ENCODE peak calls at places on chromosomes 3 and 15, in seven cellular contexts. One of them, this sample, is unnamed.

GRCh38 chr3:87397210-87397609 is 120.8 kb upstream of the POU1F1 start:
- DNase-seq in fibroblast of lung: peak
- DNase-seq in WERI-Rb-1: no peak
- DNase-seq in gastrocnemius medialis: no peak
- DNase-seq in transverse colon: no peak
- DNase-seq in pancreas: no peak
- DNase-seq in left lung: no peak
- DNase-seq in this sample: no peak

GRCh38 chr15:35460616-35461015 is 85.3 kb downstream of the DPH6 start:
- DNase-seq in fibroblast of lung: no peak
- DNase-seq in pancreas: no peak
- DNase-seq in WERI-Rb-1: no peak
- DNase-seq in left lung: no peak
- DNase-seq in gastrocnemius medialis: no peak
- DNase-seq in transverse colon: no peak
- DNase-seq in this sample: no peak

GRCh38 chr15:42138411-42138810 is 18.0 kb downstream of the PLA2G4F start:
- DNase-seq in gastrocnemius medialis: no peak
- DNase-seq in fibroblast of lung: no peak
- DNase-seq in WERI-Rb-1: no peak
- DNase-seq in left lung: no peak
- DNase-seq in transverse colon: no peak
- DNase-seq in pancreas: peak
- DNase-seq in this sample: no peak

GRCh38 chr3:56087460-56087859 is 380.8 kb downstream of the ERC2 start:
- DNase-seq in gastrocnemius medialis: no peak
- DNase-seq in pancreas: no peak
- DNase-seq in WERI-Rb-1: no peak
- DNase-seq in fibroblast of lung: no peak
- DNase-seq in transverse colon: no peak
- DNase-seq in left lung: no peak
- DNase-seq in this sample: no peak

GRCh38 chr3:50612234-50612972 is 829 bp upstream of the CISH start:
- DNase-seq in gastrocnemius medialis: no peak
- DNase-seq in transverse colon: no peak
- DNase-seq in pancreas: no peak
- DNase-seq in WERI-Rb-1: peak
- DNase-seq in left lung: no peak
- DNase-seq in fibroblast of lung: no peak
- DNase-seq in this sample: no peak

GRCh38 chr15:91548588-91548987 is 304.9 kb upstream of the SLCO3A1 start:
- DNase-seq in WERI-Rb-1: no peak
- DNase-seq in fibroblast of lung: peak
- DNase-seq in left lung: no peak
- DNase-seq in pancreas: no peak
- DNase-seq in gastrocnemius medialis: no peak
- DNase-seq in transverse colon: no peak
- DNase-seq in this sample: no peak

GRCh38 chr3:100033184-100033583 is 81.1 kb downstream of the FILIP1L start:
- DNase-seq in fibroblast of lung: peak
- DNase-seq in gastrocnemius medialis: no peak
- DNase-seq in pancreas: peak
- DNase-seq in left lung: peak
- DNase-seq in transverse colon: no peak
- DNase-seq in WERI-Rb-1: no peak
- DNase-seq in this sample: no peak

GRCh38 chr15:81040757-81041156 is 40.0 kb downstream of the TLNRD1 start:
- DNase-seq in WERI-Rb-1: no peak
- DNase-seq in gastrocnemius medialis: no peak
- DNase-seq in transverse colon: no peak
- DNase-seq in pancreas: no peak
- DNase-seq in left lung: no peak
- DNase-seq in fibroblast of lung: no peak
- DNase-seq in this sample: no peak

GRCh38 chr15:62606376-62607164 is 436.0 kb upstream of the TPM1 start:
- DNase-seq in gastrocnemius medialis: no peak
- DNase-seq in fibroblast of lung: peak
- DNase-seq in transverse colon: no peak
- DNase-seq in left lung: no peak
- DNase-seq in WERI-Rb-1: no peak
- DNase-seq in pancreas: no peak
- DNase-seq in this sample: no peak

GRCh38 chr3:124887177-124887995 is at the start of gene ITGB5:
- DNase-seq in WERI-Rb-1: peak
- DNase-seq in gastrocnemius medialis: peak
- DNase-seq in transverse colon: peak
- DNase-seq in left lung: peak
- DNase-seq in pancreas: peak
- DNase-seq in fibroblast of lung: peak
- DNase-seq in this sample: peak

GRCh38 chr15:38623744-38624143 is 59.1 kb upstream of the RASGRP1 start:
- DNase-seq in fibroblast of lung: no peak
- DNase-seq in transverse colon: no peak
- DNase-seq in gastrocnemius medialis: peak
- DNase-seq in pancreas: no peak
- DNase-seq in left lung: no peak
- DNase-seq in WERI-Rb-1: no peak
- DNase-seq in this sample: no peak

GRCh38 chr3:71194785-71195184 is 388.7 kb downstream of the FOXP1 start:
- DNase-seq in gastrocnemius medialis: no peak
- DNase-seq in WERI-Rb-1: no peak
- DNase-seq in transverse colon: no peak
- DNase-seq in pancreas: no peak
- DNase-seq in left lung: no peak
- DNase-seq in fibroblast of lung: no peak
- DNase-seq in this sample: no peak
- TF ChIP-seq CTCF in gastrocnemius medialis: no peak
- TF ChIP-seq CTCF in WERI-Rb-1: no peak
- TF ChIP-seq CTCF in transverse colon: no peak
- TF ChIP-seq CTCF in pancreas: no peak
- TF ChIP-seq CTCF in left lung: no peak
- TF ChIP-seq CTCF in fibroblast of lung: no peak
- TF ChIP-seq CTCF in this sample: no peak

DNA sequence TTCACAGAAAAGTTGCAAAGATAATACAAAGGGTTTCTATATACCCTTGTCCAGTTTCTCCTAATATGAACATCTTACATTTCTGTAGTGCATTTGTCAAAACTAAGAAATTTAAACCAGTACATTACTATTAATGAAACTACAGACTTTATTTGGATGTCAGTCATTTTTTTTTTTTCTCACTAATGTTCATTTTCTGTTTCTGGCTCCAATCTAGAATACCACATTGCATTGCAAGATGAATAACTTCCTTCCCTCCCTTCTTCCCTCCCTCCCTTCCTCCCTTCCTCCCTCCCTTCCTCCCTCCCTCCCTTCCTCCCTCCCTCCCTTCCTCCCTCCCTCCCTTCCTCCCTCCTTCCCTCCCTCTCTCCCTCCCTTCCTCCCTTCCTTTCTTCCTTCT is 509.2 kb upstream of the MCTP2 start:
- DNase-seq in left lung: no peak
- DNase-seq in pancreas: no peak
- DNase-seq in WERI-Rb-1: no peak
- DNase-seq in transverse colon: no peak
- DNase-seq in gastrocnemius medialis: no peak
- DNase-seq in fibroblast of lung: no peak
- DNase-seq in this sample: no peak
- H3K27ac ChIP-seq in left lung: no peak
- H3K27ac ChIP-seq in pancreas: no peak
- H3K27ac ChIP-seq in WERI-Rb-1: no peak
- H3K27ac ChIP-seq in transverse colon: no peak
- H3K27ac ChIP-seq in gastrocnemius medialis: no peak
- H3K27ac ChIP-seq in fibroblast of lung: no peak
- H3K27ac ChIP-seq in this sample: no peak

GRCh38 chr15:27039163-27039562 is 68.2 kb downstream of the GABRG3 start:
- DNase-seq in transverse colon: no peak
- DNase-seq in left lung: no peak
- DNase-seq in gastrocnemius medialis: no peak
- DNase-seq in pancreas: no peak
- DNase-seq in fibroblast of lung: no peak
- DNase-seq in WERI-Rb-1: no peak
- DNase-seq in this sample: no peak

GRCh38 chr15:27036210-27036609 is 65.2 kb downstream of the GABRG3 start:
- DNase-seq in WERI-Rb-1: no peak
- DNase-seq in gastrocnemius medialis: no peak
- DNase-seq in fibroblast of lung: no peak
- DNase-seq in left lung: no peak
- DNase-seq in transverse colon: no peak
- DNase-seq in pancreas: no peak
- DNase-seq in this sample: no peak
- TF ChIP-seq CTCF in WERI-Rb-1: no peak
- TF ChIP-seq CTCF in gastrocnemius medialis: no peak
- TF ChIP-seq CTCF in fibroblast of lung: no peak
- TF ChIP-seq CTCF in left lung: no peak
- TF ChIP-seq CTCF in transverse colon: no peak
- TF ChIP-seq CTCF in pancreas: no peak
- TF ChIP-seq CTCF in this sample: no peak

GRCh38 chr15:57591822-57592367 is at the start of gene MYZAP:
- DNase-seq in gastrocnemius medialis: peak
- DNase-seq in transverse colon: peak
- DNase-seq in pancreas: peak
- DNase-seq in WERI-Rb-1: peak
- DNase-seq in left lung: peak
- DNase-seq in fibroblast of lung: peak
- DNase-seq in this sample: no peak

GRCh38 chr15:57591237-57591821 is 375 bp upstream of the MYZAP start:
- DNase-seq in left lung: no peak
- DNase-seq in WERI-Rb-1: no peak
- DNase-seq in gastrocnemius medialis: no peak
- DNase-seq in fibroblast of lung: no peak
- DNase-seq in transverse colon: no peak
- DNase-seq in pancreas: no peak
- DNase-seq in this sample: peak

GRCh38 chr15:57592426-57592825 is 722 bp downstream of the MYZAP start:
- DNase-seq in fibroblast of lung: no peak
- DNase-seq in WERI-Rb-1: no peak
- DNase-seq in gastrocnemius medialis: no peak
- DNase-seq in transverse colon: no peak
- DNase-seq in left lung: no peak
- DNase-seq in pancreas: no peak
- DNase-seq in this sample: no peak

GRCh38 chr15:57586661-57587404 is 4.9 kb upstream of the MYZAP start:
- DNase-seq in gastrocnemius medialis: no peak
- DNase-seq in left lung: no peak
- DNase-seq in WERI-Rb-1: no peak
- DNase-seq in transverse colon: no peak
- DNase-seq in pancreas: no peak
- DNase-seq in fibroblast of lung: no peak
- DNase-seq in this sample: no peak

GRCh38 chr15:57589276-57590073 is 2.2 kb upstream of the MYZAP start:
- DNase-seq in fibroblast of lung: no peak
- DNase-seq in WERI-Rb-1: no peak
- DNase-seq in pancreas: no peak
- DNase-seq in gastrocnemius medialis: peak
- DNase-seq in transverse colon: no peak
- DNase-seq in left lung: no peak
- DNase-seq in this sample: no peak
- H3K27ac ChIP-seq in fibroblast of lung: no peak
- H3K27ac ChIP-seq in WERI-Rb-1: no peak
- H3K27ac ChIP-seq in pancreas: peak
- H3K27ac ChIP-seq in gastrocnemius medialis: no peak
- H3K27ac ChIP-seq in transverse colon: no peak
- H3K27ac ChIP-seq in left lung: no peak
- H3K27ac ChIP-seq in this sample: no peak

GRCh38 chr3:146813496-146813895 is 208.3 kb upstream of the PLSCR5 start:
- DNase-seq in pancreas: no peak
- DNase-seq in WERI-Rb-1: no peak
- DNase-seq in transverse colon: no peak
- DNase-seq in left lung: no peak
- DNase-seq in fibroblast of lung: peak
- DNase-seq in gastrocnemius medialis: no peak
- DNase-seq in this sample: no peak

GRCh38 chr3:146814601-146815315 is 209.6 kb upstream of the PLSCR5 start:
- DNase-seq in fibroblast of lung: peak
- DNase-seq in left lung: no peak
- DNase-seq in WERI-Rb-1: no peak
- DNase-seq in gastrocnemius medialis: no peak
- DNase-seq in pancreas: no peak
- DNase-seq in transverse colon: no peak
- DNase-seq in this sample: no peak

GRCh38 chr3:146818301-146818700 is 213.2 kb upstream of the PLSCR5 start:
- DNase-seq in WERI-Rb-1: no peak
- DNase-seq in fibroblast of lung: no peak
- DNase-seq in pancreas: no peak
- DNase-seq in left lung: no peak
- DNase-seq in gastrocnemius medialis: no peak
- DNase-seq in transverse colon: no peak
- DNase-seq in this sample: no peak

GRCh38 chr3:146818866-146819265 is 213.7 kb upstream of the PLSCR5 start:
- DNase-seq in pancreas: no peak
- DNase-seq in WERI-Rb-1: no peak
- DNase-seq in transverse colon: no peak
- DNase-seq in fibroblast of lung: no peak
- DNase-seq in left lung: no peak
- DNase-seq in gastrocnemius medialis: no peak
- DNase-seq in this sample: no peak

DNA sequence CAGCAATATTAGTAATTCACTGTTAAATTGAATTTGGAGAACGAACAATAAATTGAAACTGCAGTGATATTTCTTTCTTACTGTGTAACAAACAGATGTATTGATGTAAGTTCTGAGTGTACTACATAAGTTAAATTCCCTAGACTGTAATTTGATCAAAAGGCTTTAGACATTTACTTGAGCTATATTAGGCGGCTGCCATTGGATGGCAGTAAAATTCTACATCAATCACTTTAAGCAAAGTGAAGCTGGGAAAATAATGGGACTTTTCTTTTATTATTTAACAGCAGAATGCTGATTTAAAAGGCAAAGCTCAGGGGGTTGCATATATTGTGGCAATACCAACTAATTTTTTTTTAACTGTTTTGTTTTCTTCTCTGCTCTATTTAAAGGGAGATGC is 212.6 kb upstream of the PLSCR5 start:
- DNase-seq in fibroblast of lung: peak
- DNase-seq in WERI-Rb-1: peak
- DNase-seq in left lung: no peak
- DNase-seq in pancreas: no peak
- DNase-seq in gastrocnemius medialis: no peak
- DNase-seq in transverse colon: no peak
- DNase-seq in this sample: no peak
- TF ChIP-seq CTCF in fibroblast of lung: peak
- TF ChIP-seq CTCF in WERI-Rb-1: no peak
- TF ChIP-seq CTCF in left lung: peak
- TF ChIP-seq CTCF in pancreas: no peak
- TF ChIP-seq CTCF in gastrocnemius medialis: no peak
- TF ChIP-seq CTCF in transverse colon: no peak
- TF ChIP-seq CTCF in this sample: no peak

This sample was measured in thyroid gland.